ENCODE peak calls at places on chromosome 16, in nine cellular contexts. E is HS-5; K is activated naive CD8-positive, alpha-beta T cell treated with anti-CD3 and anti-CD28 coated beads for 36 hours; I is stimulated activated CD4-positive, alpha-beta T cell treated with anti-CD3 and anti-CD28 coated beads, Interleukin-1b, Interleukin-23, amount 100 ng/mL, for 24 hours; Y is NCI-H1105; V is stimulated activated naive CD8-positive, alpha-beta T cell treated with anti-CD3 and anti-CD28 coated beads, Interleukin-15, Interleukin-2, amounts not matched to agents 100 U/mL and 50 U/mL, for 24 hours; O is astrocyte of the spinal cord; G is activated naive CD4-positive, alpha-beta T cell treated with Interleukin-2 at 50 U/mL for 16 hours; L is left kidney. N is an unnamed sample.

GRCh38 chr16:59859606-59860402 is 1125.7 kb upstream of the GOT2 start:
- DNase-seq in E (peak; percentile 39), K (no peak), I (no peak), Y (no peak), V (no peak), O (no peak), G (no peak), L (no peak), N (no peak)

GRCh38 chr16:28192811-28193529 is 18.8 kb downstream of the XPO6 start:
- DNase-seq in E (no peak), K (peak; percentile 78), I (no peak), Y (no peak), V (peak; percentile 79), O (no peak), G (peak; percentile 77), L (no peak), N (no peak)

GRCh38 chr16:70691223-70692129 is 5.6 kb upstream of the MTSS2 start:
- DNase-seq in E (no peak), K (no peak), I (no peak), Y (no peak), V (no peak), O (peak; percentile 96), G (no peak), L (peak; percentile 95), N (no peak)

GRCh38 chr16:1206786-1207185 is 18.3 kb downstream of the TPSG1 start:
- DNase-seq in E (no peak), K (no peak), I (no peak), Y (no peak), V (no peak), O (no peak), G (no peak), L (no peak), N (no peak)

GRCh38 chr16:88799569-88800276 is 3.9 kb upstream of the CDT1 start:
- DNase-seq in E (no peak), K (no peak), I (no peak), Y (no peak), V (no peak), O (no peak), G (no peak), L (no peak), N (no peak)

GRCh38 chr16:76634847-76635697 is 357.9 kb downstream of the CNTNAP4 start:
- DNase-seq in E (no peak), K (no peak), I (no peak), Y (no peak), V (no peak), O (no peak), G (no peak), L (no peak), N (no peak)

GRCh38 chr16:10806698-10807097 is 11.9 kb downstream of the TVP23A start:
- DNase-seq in E (no peak), K (no peak), I (no peak), Y (no peak), V (no peak), O (no peak), G (no peak), L (no peak), N (no peak)

GRCh38 chr16:85988306-85988705 is 89.3 kb downstream of the IRF8 start:
- DNase-seq in E (no peak), K (no peak), I (no peak), Y (no peak), V (no peak), O (no peak), G (no peak), L (no peak), N (no peak)

GRCh38 chr16:7921360-7921759 is 588.7 kb downstream of the RBFOX1 start:
- DNase-seq in E (no peak), K (no peak), I (no peak), Y (no peak), V (no peak), O (no peak), G (no peak), L (peak; percentile 35), N (no peak)

GRCh38 chr16:81586421-81586820 is 141.8 kb downstream of the CMIP start:
- DNase-seq in E (no peak), K (no peak), I (no peak), Y (no peak), V (no peak), O (no peak), G (no peak), L (no peak), N (no peak)